ENCODE peak calls at places on chromosomes 6 and 20, in nine cellular contexts. S is HFFc6; T is mesenchymal stem cell; V is left colon; O is activated CD4-positive, alpha-beta T cell treated with anti-CD3 and anti-CD28 coated beads for 48 hours; H is right cardiac atrium; R is tibial nerve; K is H9; N is LHCN-M2. I is an unnamed sample.

GRCh38 chr6:5333653-5334052 is 72.3 kb downstream of the FARS2 start:
- DNase-seq in S (peak), T (no peak), V (no peak), O (no peak), H (no peak), R (no peak), K (no peak), N (peak), I (no peak)

GRCh38 chr20:34515484-34516037 is 661 bp upstream of the DYNLRB1 start:
- DNase-seq in S (peak), T (peak), V (peak), O (peak), H (peak), R (peak), K (peak), N (peak), I (peak)

GRCh38 chr6:145187491-145188206 is 547.7 kb downstream of the EPM2A start:
- DNase-seq in S (no peak), T (no peak), V (no peak), O (no peak), H (no peak), R (no peak), K (no peak), N (no peak), I (peak)

GRCh38 chr6:169092375-169092774 is 161.3 kb downstream of the THBS2 start:
- DNase-seq in S (no peak), T (no peak), V (no peak), O (no peak), H (no peak), R (no peak), K (no peak), N (no peak), I (no peak)

GRCh38 chr6:47521966-47522365 is 44.4 kb downstream of the CD2AP start:
- DNase-seq in S (no peak), T (no peak), V (no peak), O (no peak), H (no peak), R (no peak), K (no peak), N (no peak), I (no peak)

GRCh38 chr6:28525496-28526039 is at the start of gene GPX5:
- DNase-seq in S (no peak), T (peak), V (no peak), O (peak), H (no peak), R (no peak), K (no peak), N (no peak), I (peak)

GRCh38 chr6:33851959-33852358 is 48.2 kb upstream of the MLN start:
- DNase-seq in S (no peak), T (peak), V (peak), O (peak), H (no peak), R (no peak), K (peak), N (no peak), I (peak)

GRCh38 chr6:147207851-147208754 is 3.9 kb downstream of the STXBP5 start:
- DNase-seq in S (no peak), T (no peak), V (no peak), O (no peak), H (no peak), R (no peak), K (no peak), N (no peak), I (no peak)

GRCh38 chr6:135193221-135193620 is 12.1 kb downstream of the MYB start:
- DNase-seq in S (no peak), T (no peak), V (no peak), O (no peak), H (no peak), R (no peak), K (no peak), N (no peak), I (no peak)

GRCh38 chr20:10332656-10333421 is 101.2 kb downstream of the MKKS start:
- DNase-seq in S (no peak), T (no peak), V (no peak), O (no peak), H (no peak), R (no peak), K (no peak), N (peak), I (no peak)

GRCh38 chr6:33729059-33729458 is 17.6 kb upstream of the UQCC2 start:
- DNase-seq in S (no peak), T (no peak), V (no peak), O (no peak), H (no peak), R (no peak), K (no peak), N (no peak), I (no peak)

GRCh38 chr6:80690611-80691090 is 584.2 kb downstream of the BCKDHB start:
- DNase-seq in S (peak), T (peak), V (no peak), O (no peak), H (no peak), R (no peak), K (no peak), N (peak), I (no peak)

GRCh38 chr20:62777528-62777830 is 18.8 kb upstream of the MRGBP start:
- DNase-seq in S (no peak), T (no peak), V (no peak), O (no peak), H (no peak), R (no peak), K (no peak), N (no peak), I (no peak)

GRCh38 chr6:32967151-32968091 is 973 bp upstream of the BRD2 start:
- DNase-seq in S (peak), T (peak), V (no peak), O (no peak), H (no peak), R (peak), K (peak), N (peak), I (peak)